ENCODE peak calls at places on chromosomes 16 and 17, in four cellular contexts. Z is colonic mucosa, R is neuronal stem cell, A is aorta. E is an unnamed sample.

GRCh38 chr16:12625068-12625467 is 178.6 kb downstream of the CPPED1 start:
- DNase-seq in A (no peak), Z (no peak), R (no peak), E (no peak)

GRCh38 chr16:72198021-72198420 is 26.1 kb upstream of the PMFBP1 start:
- DNase-seq in A (no peak), Z (no peak), R (no peak), E (no peak)

GRCh38 chr16:70294385-70295029 is 4.5 kb upstream of the DDX19B start:
- DNase-seq in R (no peak), A (peak), Z (no peak), E (no peak)

GRCh38 chr17:67610061-67610460 is 107.7 kb upstream of the NOL11 start:
- DNase-seq in R (no peak), A (no peak), Z (no peak), E (no peak)

GRCh38 chr16:79137528-79137927 is 463.0 kb downstream of the MAF start:
- DNase-seq in A (no peak), Z (no peak), R (no peak), E (no peak)

GRCh38 chr16:11114366-11115164 is 141.4 kb downstream of the SOCS1 start:
- DNase-seq in R (no peak), Z (no peak), A (no peak), E (no peak)

GRCh38 chr16:88533381-88533831 is 36.8 kb upstream of the ZC3H18 start:
- DNase-seq in A (no peak), Z (no peak), R (peak), E (no peak)

GRCh38 chr17:38417210-38417951 is 10.9 kb upstream of the ARHGAP23 start:
- DNase-seq in Z (no peak), R (no peak), A (no peak), E (no peak)

GRCh38 chr17:76635659-76636360 is 7.7 kb downstream of the ST6GALNAC1 start:
- DNase-seq in A (no peak), R (no peak), Z (no peak), E (no peak)

GRCh38 chr17:76909971-76910760 is 42.0 kb downstream of the MGAT5B start:
- DNase-seq in A (no peak), Z (peak), R (peak), E (peak)

GRCh38 chr17:8859029-8859803 is 8.3 kb downstream of the PIK3R6 start:
- DNase-seq in R (no peak), Z (no peak), A (peak), E (no peak)

GRCh38 chr17:52297230-52298010 is 138.9 kb upstream of the CA10 start:
- DNase-seq in A (no peak), Z (no peak), R (no peak), E (no peak)

GRCh38 chr17:2797226-2797625 is 988 bp downstream of the RAP1GAP2 start:
- DNase-seq in Z (peak), A (no peak), R (no peak), E (no peak)

GRCh38 chr17:2797632-2798031 is 1.4 kb downstream of the RAP1GAP2 start:
- DNase-seq in Z (peak), A (no peak), R (no peak), E (no peak)

GRCh38 chr17:2794116-2794803 is 2.0 kb upstream of the RAP1GAP2 start:
- DNase-seq in Z (no peak), A (no peak), R (no peak), E (no peak)

GRCh38 chr17:2796164-2797140 is at the start of gene RAP1GAP2:
- DNase-seq in Z (peak), A (peak), R (no peak), E (no peak)

DNA sequence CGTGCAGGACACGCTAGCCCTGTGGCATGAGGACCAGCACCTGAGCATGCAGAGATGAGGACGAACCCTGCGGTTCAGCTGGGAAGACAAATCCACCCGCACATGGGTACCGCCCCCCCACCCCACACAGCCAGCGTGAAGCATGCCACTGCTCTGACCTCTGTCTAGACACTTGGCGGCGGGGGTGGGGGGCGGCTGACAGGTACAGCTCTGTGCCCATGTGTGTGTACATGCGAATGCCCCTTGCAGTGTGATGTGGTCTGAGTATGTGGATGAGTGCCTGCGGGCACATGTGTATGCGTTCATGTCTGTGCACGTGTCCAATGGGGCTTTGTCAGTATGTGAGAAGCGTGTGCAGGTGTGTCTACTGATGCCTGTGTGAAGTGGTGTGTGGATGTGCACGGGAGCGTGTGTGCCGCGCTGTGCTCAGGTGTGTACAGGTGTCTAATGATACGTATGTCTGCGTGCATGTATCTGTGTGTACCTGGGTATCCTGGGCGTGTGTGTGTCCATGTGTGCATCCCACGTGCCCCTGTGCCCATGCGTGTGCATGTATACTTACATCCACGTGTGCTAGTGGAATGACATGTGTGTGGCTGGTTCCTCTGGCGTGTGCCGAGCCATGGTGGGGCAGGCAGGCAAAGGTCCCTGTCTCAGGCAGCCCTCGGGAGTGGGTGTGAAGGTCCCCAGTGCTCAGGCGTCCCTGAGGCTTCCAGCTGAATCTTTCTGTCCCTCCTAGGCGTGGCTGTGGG is 650 bp upstream of the RAP1GAP2 start:
- DNase-seq in R (no peak), Z (no peak), A (no peak), E (no peak)
- H3K4me3 ChIP-seq in R (peak), Z (peak), A (no peak), E (no peak)

GRCh38 chr17:18859256-18859655 is 1.3 kb downstream of the PRPSAP2 start:
- DNase-seq in A (no peak), R (no peak), Z (no peak), E (no peak)
- H3K4me3 ChIP-seq in A (no peak), R (peak), Z (no peak), E (peak)

GRCh38 chr16:30747799-30748633 is at the start of gene PHKG2:
- DNase-seq in A (peak), R (peak), Z (peak), E (peak)
- H3K4me3 ChIP-seq in A (peak), R (peak), Z (peak), E (peak)

DNA sequence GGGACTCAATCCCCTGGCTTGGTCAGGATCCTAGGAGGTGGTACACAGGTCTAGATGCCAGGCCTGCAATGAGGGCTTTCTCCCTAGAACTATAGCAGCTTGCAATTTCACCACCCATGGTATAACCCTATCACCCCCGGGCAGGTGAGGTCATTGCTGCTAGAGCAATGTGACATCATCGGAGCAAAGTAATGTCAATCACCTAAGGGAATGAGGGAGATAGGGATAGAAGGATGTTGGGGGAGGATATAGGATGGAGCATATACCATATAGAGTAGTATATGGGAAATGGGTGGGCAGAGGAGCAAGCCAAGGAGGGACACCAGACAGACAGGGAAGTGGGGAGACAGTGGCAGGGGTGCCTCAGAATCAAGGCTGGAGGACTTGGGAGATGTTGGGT is 3.3 kb downstream of the KCNH4 start:
- DNase-seq in A (no peak), R (no peak), Z (no peak), E (no peak)
- H3K4me3 ChIP-seq in A (no peak), R (no peak), Z (no peak), E (no peak)

DNA sequence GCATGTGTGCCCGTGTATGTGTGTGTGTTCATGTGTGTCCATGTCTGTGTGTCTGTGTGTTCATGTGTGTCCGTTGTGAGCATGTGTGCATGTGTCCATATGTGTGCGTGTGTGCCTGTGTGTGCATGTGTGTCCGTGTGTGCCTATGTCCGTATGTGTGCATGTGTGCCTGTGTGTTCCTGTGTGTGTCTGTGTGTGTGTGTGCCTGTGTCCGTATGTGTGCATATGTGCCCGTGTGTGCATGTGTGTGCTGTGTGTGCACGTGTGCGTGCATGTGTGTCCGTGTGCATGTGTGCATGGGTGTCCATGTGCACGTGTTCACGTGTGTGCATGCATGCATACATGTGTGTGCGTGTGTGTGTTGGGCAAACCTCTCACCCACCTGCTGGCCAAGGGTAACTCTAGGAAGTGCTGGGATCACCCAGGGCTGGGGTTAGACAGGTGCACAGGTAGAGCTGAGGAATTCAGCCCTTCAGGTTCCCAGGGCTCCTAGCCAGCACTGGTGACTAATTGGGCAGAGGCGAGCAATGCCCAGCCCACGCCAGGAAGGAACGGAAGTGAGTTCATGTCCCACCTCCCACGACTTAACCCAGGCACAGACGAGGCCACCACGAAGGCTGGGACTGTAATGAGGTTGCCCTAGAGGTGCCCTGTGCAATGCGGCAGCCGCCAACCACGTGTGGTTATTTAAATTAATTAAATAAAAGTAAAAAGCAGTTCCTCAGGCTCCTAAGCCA is 8.2 kb upstream of the CSNK1D start:
- DNase-seq in Z (no peak), R (no peak), A (peak), E (no peak)
- H3K4me3 ChIP-seq in Z (no peak), R (peak), A (no peak), E (no peak)